ENCODE peak calls at places on chromosomes 3 and 15, in eight cellular contexts. U is RWPE1, V is A549, C is suprapubic skin, N is progenitor cell of endocrine pancreas, D is adrenal gland, I is choroid plexus epithelial cell, K is type B pancreatic cell. O is an unnamed sample.

GRCh38 chr3:171807806-171808205 is 2.5 kb downstream of the PLD1 start:
- DNase-seq in U (no peak), V (no peak), I (no peak), C (no peak), D (no peak), K (no peak), N (no peak), O (no peak)

GRCh38 chr3:171192176-171192854 is 165.8 kb upstream of the SLC2A2 start:
- DNase-seq in I (peak; percentile 96), K (no peak), D (no peak), V (peak; percentile 42), C (no peak), N (no peak), U (peak; percentile 22), O (no peak)

GRCh38 chr3:70999730-71000129 is 583.8 kb downstream of the FOXP1 start:
- DNase-seq in V (no peak), D (no peak), K (no peak), I (peak; percentile 90), C (no peak), U (peak; percentile 4), N (no peak), O (no peak)

GRCh38 chr15:34799825-34800168 is 4.4 kb upstream of the ACTC1 start:
- DNase-seq in V (no peak), K (no peak), D (no peak), I (no peak), N (no peak), C (no peak), U (no peak), O (no peak)

GRCh38 chr3:24161841-24162240 is 216.8 kb downstream of the NR1D2 start:
- DNase-seq in U (no peak), D (no peak), N (no peak), I (peak; percentile 68), C (no peak), K (no peak), V (no peak), O (no peak)

GRCh38 chr3:140135461-140135860 is 200.5 kb downstream of the CLSTN2 start:
- DNase-seq in K (no peak), D (no peak), U (no peak), C (no peak), N (no peak), I (no peak), V (no peak), O (no peak)

GRCh38 chr3:116140100-116140689 is 305.1 kb downstream of the LSAMP start:
- DNase-seq in V (peak; percentile 10), C (no peak), U (peak; percentile 19), K (no peak), D (no peak), I (peak; percentile 62), N (no peak), O (no peak)

GRCh38 chr15:67059127-67059553 is 6.3 kb upstream of the SMAD3 start:
- DNase-seq in C (no peak), K (no peak), D (peak; percentile 32), U (no peak), N (no peak), I (no peak), V (no peak), O (no peak)

GRCh38 chr15:57595011-57595866 is 3.5 kb downstream of the MYZAP start:
- DNase-seq in K (no peak), D (peak; percentile 58), I (no peak), C (no peak), U (no peak), N (no peak), V (no peak), O (no peak)

DNA sequence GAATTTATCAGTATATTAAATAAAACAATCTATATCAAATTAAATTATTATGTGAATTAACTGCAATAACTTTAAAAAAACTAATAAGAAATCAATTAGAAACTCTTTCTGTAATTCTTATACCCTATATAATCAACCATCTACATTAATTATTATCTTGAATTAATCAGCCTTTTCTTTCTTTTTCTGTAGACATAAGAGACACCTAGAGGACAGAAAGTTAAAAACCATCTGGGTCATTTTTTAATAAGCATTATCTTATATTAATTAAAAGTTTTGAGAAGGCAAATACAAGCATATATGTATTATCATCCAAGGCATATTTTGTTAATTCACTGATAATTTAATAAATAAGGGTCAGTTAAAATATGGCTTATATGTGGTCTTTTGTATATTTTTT is 24.2 kb upstream of the SLC25A26 start:
- DNase-seq in C (no peak), D (no peak), K (no peak), N (no peak), I (no peak), U (no peak), V (no peak), O (no peak)
- TF ChIP-seq CTCF in C (no peak), D (peak; percentile 35), K (peak; percentile 61), N (peak; percentile 41), I (peak; percentile 38), U (peak; percentile 39), V (peak; percentile 14), O (no peak)

DNA sequence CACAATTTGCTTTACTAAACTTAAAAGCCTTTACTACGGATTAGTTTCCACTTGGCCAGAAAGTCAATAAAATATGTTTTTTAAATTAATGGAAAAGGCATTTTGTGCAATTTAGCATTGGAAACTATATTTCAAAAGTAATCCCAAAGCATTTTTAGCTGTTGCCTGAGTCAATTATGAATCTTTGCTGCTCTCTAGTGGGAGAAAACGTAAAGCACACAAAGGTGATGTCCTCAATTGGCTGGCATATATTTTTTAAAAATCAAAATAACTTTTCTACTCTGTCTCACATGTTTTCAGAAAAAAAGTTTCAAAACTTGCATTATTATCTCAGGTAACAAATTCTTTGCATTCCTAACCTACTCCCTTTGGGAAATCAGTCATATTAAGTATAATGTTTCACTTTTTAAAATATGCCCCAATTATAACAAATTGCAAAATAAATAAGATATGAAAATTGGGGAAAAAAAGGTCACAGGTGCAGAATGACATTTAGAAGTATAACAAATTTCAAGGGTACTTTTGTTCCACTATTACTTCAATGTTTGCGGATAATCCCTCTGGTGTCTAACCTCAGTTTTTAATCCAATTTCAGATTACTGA is 47.2 kb upstream of the TEX55 start:
- DNase-seq in D (peak; percentile 28), C (no peak), U (peak; percentile 36), V (peak; percentile 53), I (peak; percentile 65), N (no peak), K (no peak), O (no peak)
- TF ChIP-seq CTCF in D (peak; percentile 79), C (peak; percentile 31), U (peak; percentile 71), V (peak; percentile 95), I (peak; percentile 76), N (peak; percentile 95), K (peak; percentile 94), O (peak; percentile 71)

GRCh38 chr3:194128202-194128907 is 7.6 kb upstream of the HES1 start:
- DNase-seq in U (no peak), K (no peak), N (no peak), C (no peak), V (no peak), I (no peak), D (no peak), O (no peak)
- TF ChIP-seq CTCF in U (no peak), K (no peak), N (no peak), C (no peak), V (no peak), I (peak; percentile 7), D (no peak), O (no peak)

DNA sequence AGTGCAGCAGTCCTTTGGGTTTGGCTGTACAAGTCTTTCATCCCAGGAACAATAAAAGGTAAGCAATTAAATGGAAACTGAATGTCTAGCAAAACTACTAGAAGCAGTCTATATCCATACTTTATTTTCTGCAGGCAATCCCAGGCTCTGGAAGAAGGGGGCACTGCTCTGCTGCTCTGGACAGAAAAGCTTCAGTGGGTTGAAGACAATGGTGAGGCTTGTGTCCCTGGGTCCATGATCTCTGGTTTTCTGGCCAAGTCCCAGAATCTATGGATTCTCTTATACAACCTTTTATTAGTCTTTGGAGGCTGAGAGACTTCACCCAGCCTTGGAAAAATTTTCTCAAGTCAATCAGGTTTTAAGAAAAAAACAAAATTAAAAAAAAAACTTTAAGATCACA is 35.6 kb downstream of the SCAP start:
- DNase-seq in K (no peak), D (no peak), U (no peak), I (peak; percentile 59), V (no peak), N (no peak), C (no peak), O (no peak)
- TF ChIP-seq CTCF in K (no peak), D (peak; percentile 16), U (no peak), I (peak; percentile 74), V (peak; percentile 10), N (peak; percentile 28), C (no peak), O (no peak)

GRCh38 chr15:99387769-99388168 is 136.5 kb downstream of the LRRC28 start:
- DNase-seq in N (no peak), U (no peak), K (no peak), C (no peak), D (no peak), I (no peak), V (no peak), O (no peak)

GRCh38 chr15:99385865-99386264 is 134.6 kb downstream of the LRRC28 start:
- DNase-seq in C (no peak), D (no peak), K (no peak), V (peak; percentile 58), I (peak; percentile 75), N (no peak), U (no peak), O (peak; percentile 23)

GRCh38 chr15:99393641-99394040 is 142.4 kb downstream of the LRRC28 start:
- DNase-seq in V (no peak), D (no peak), N (no peak), C (no peak), I (no peak), U (no peak), K (no peak), O (no peak)

GRCh38 chr15:99386429-99386828 is 135.1 kb downstream of the LRRC28 start:
- DNase-seq in N (no peak), U (no peak), I (peak; percentile 17), C (no peak), K (no peak), D (no peak), V (no peak), O (no peak)

DNA sequence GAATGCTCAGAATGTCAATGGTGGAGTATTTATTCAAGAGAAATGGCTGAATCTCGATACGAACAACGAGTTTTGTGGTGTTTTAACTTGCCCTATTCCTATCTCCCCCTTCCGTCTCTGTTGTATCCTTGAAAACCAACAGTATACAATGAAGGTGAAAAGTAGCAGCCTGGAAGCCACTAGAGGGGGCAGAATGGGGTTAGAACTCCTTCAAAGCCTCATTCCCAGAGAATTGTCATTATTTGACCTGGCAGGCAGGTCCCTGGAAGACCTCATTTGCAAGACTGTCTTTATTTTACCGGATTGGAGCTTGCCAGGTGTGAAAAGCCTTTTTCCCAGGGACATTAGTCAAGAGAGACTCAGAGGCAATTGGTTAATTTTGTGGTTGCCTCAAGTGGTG is 139.4 kb downstream of the LRRC28 start:
- DNase-seq in N (no peak), I (no peak), V (no peak), D (no peak), C (no peak), U (no peak), K (no peak), O (no peak)
- TF ChIP-seq CTCF in N (no peak), I (peak; percentile 31), V (no peak), D (no peak), C (no peak), U (no peak), K (no peak), O (no peak)